ENCODE peak calls at places on chromosomes 2 and 18, in five cellular contexts. K is non-pigmented ciliary epithelial cell, G is fibroblast of lung, O is HS-27A, J is posterior cingulate gyrus. D is an unnamed sample.
A peak's percentile ranks its signal among the peaks of the same experiment; 100 is the strongest.

GRCh38 chr2:20153131-20153851 is 71.6 kb downstream of the SDC1 start:
- DNase-seq in G (no peak), K (no peak), O (no peak), J (no peak), D (no peak)

GRCh38 chr2:239150125-239151011 is 250.5 kb downstream of the HDAC4 start:
- DNase-seq in O (no peak), G (no peak), K (no peak), J (no peak), D (no peak)

GRCh38 chr18:11002796-11003195 is 146.6 kb downstream of the PIEZO2 start:
- DNase-seq in G (no peak), K (no peak), O (no peak), J (no peak), D (no peak)

GRCh38 chr2:100945930-100946607 is 56.0 kb upstream of the RPL31 start:
- DNase-seq in J (no peak), K (no peak), O (no peak), G (no peak), D (no peak)

GRCh38 chr2:172672114-172672513 is 63.5 kb upstream of the RAPGEF4 start:
- DNase-seq in G (peak; percentile 41), K (no peak), O (no peak), J (no peak), D (no peak)

GRCh38 chr2:23617167-23617787 is 232.3 kb downstream of the KLHL29 start:
- DNase-seq in G (peak; percentile 60), K (no peak), O (no peak), J (peak; percentile 37), D (no peak)

GRCh38 chr2:12236136-12236834 is 480.5 kb upstream of the TRIB2 start:
- DNase-seq in J (no peak), G (peak; percentile 83), K (no peak), O (no peak), D (no peak)

GRCh38 chr18:9405130-9405529 is 70.2 kb upstream of the RALBP1 start:
- DNase-seq in J (no peak), K (no peak), G (no peak), O (no peak), D (no peak)

GRCh38 chr18:70490008-70490933 is 201.4 kb downstream of the SOCS6 start:
- DNase-seq in J (peak; percentile 49), O (no peak), G (peak; percentile 29), K (peak; percentile 15), D (peak; percentile 4)

GRCh38 chr18:26003391-26003790 is 87.0 kb downstream of the SS18 start:
- DNase-seq in O (no peak), K (no peak), G (no peak), J (no peak), D (no peak)

GRCh38 chr18:57441395-57441794 is 6.2 kb downstream of the ONECUT2 start:
- DNase-seq in O (no peak), G (peak; percentile 30), J (no peak), K (no peak), D (no peak)

GRCh38 chr18:48930926-48931325 is 19.8 kb downstream of the SMAD7 start:
- DNase-seq in G (no peak), J (no peak), O (no peak), K (no peak), D (no peak)

GRCh38 chr2:216664593-216665034 is 30.7 kb downstream of the IGFBP5 start:
- DNase-seq in J (no peak), K (no peak), O (no peak), G (peak; percentile 73), D (no peak)

GRCh38 chr2:127024769-127025356 is 82.1 kb downstream of the BIN1 start:
- DNase-seq in O (no peak), K (no peak), J (peak; percentile 66), G (peak; percentile 54), D (no peak)

GRCh38 chr2:168687314-168687713 is 115.1 kb upstream of the NOSTRIN start:
- DNase-seq in K (no peak), J (no peak), G (peak; percentile 36), O (no peak), D (no peak)

GRCh38 chr2:236180501-236180816 is 12.3 kb upstream of the GBX2 start:
- DNase-seq in J (no peak), O (no peak), G (no peak), K (no peak), D (no peak)

GRCh38 chr2:227655454-227655853 is 11.2 kb upstream of the SCYGR5 start:
- DNase-seq in K (peak; percentile 76), J (no peak), G (peak; percentile 90), O (peak; percentile 48), D (no peak)

GRCh38 chr2:66559672-66560071 is 124.7 kb downstream of the MEIS1 start:
- DNase-seq in O (no peak), J (no peak), K (no peak), G (no peak), D (no peak)

GRCh38 chr2:239819091-239819973 is 205.8 kb downstream of the NDUFA10 start:
- DNase-seq in K (no peak), O (no peak), G (no peak), J (no peak), D (no peak)

GRCh38 chr2:10901565-10901964 is 10.2 kb upstream of the KCNF1 start:
- DNase-seq in G (no peak), J (no peak), K (no peak), O (no peak), D (no peak)

GRCh38 chr2:53633441-53633840 is 134.2 kb upstream of the CHAC2 start:
- DNase-seq in O (no peak), K (no peak), G (peak; percentile 22), J (no peak), D (no peak)

GRCh38 chr2:97748397-97748796 is 35.0 kb downstream of the ZAP70 start:
- DNase-seq in O (no peak), K (no peak), G (no peak), J (no peak), D (peak; percentile 78)

GRCh38 chr2:239086325-239087020 is 238.6 kb downstream of the TWIST2 start:
- DNase-seq in J (no peak), K (no peak), G (no peak), O (no peak), D (no peak)

GRCh38 chr2:64655873-64656272 is 2.2 kb upstream of the SERTAD2 start:
- DNase-seq in J (no peak), K (no peak), O (no peak), G (peak; percentile 11), D (no peak)

GRCh38 chr18:11830585-11830984 is 20.6 kb upstream of the CHMP1B start:
- DNase-seq in J (no peak), G (no peak), K (no peak), O (no peak), D (no peak)